ENCODE peak calls at places on chromosomes 11 and 22, in seven cellular contexts. D is H9, Y is trophoblast cell, O is H1, U is mesenchymal stem cell, F is IMR-90, S is mesendoderm. P is an unnamed sample.

GRCh38 chr22:37001826-37002225 is 17.4 kb downstream of the TST start:
- DNase-seq in U (no peak), F (no peak), Y (no peak), D (no peak), S (no peak), O (no peak), P (no peak)

GRCh38 chr11:112620621-112621394 is 340.4 kb upstream of the NCAM1 start:
- DNase-seq in U (peak; percentile 5), D (no peak), Y (peak; percentile 68), O (no peak), F (no peak), S (peak; percentile 28), P (no peak)

GRCh38 chr11:19013181-19013857 is 47.2 kb downstream of the MRGPRX2 start:
- DNase-seq in Y (no peak), S (peak; percentile 39), D (peak; percentile 49), O (peak; percentile 59), F (no peak), U (no peak), P (no peak)

GRCh38 chr11:67006029-67006884 is 16.7 kb upstream of the SYT12 start:
- DNase-seq in S (peak; percentile 86), U (no peak), D (peak; percentile 78), Y (peak; percentile 57), F (no peak), O (peak; percentile 80), P (no peak)

GRCh38 chr11:44007746-44008501 is 39.9 kb upstream of the ACCSL start:
- DNase-seq in O (peak; percentile 32), Y (peak; percentile 95), S (peak; percentile 40), F (no peak), D (peak; percentile 11), U (no peak), P (no peak)

GRCh38 chr22:24271406-24271760 is 752 bp downstream of the SPECC1L start:
- DNase-seq in S (no peak), O (no peak), U (peak; percentile 34), F (peak; percentile 12), Y (peak; percentile 84), D (no peak), P (no peak)

GRCh38 chr11:62205441-62205840 is 3.0 kb upstream of the SCGB2A1 start:
- DNase-seq in S (no peak), U (no peak), F (no peak), O (no peak), Y (no peak), D (no peak), P (no peak)

GRCh38 chr11:122758974-122759373 is 79.3 kb upstream of the CRTAM start:
- DNase-seq in Y (no peak), S (no peak), F (peak; percentile 18), D (no peak), U (no peak), O (no peak), P (no peak)

GRCh38 chr11:130414107-130415088 is 14.0 kb downstream of the ADAMTS8 start:
- DNase-seq in S (no peak), U (no peak), F (peak; percentile 32), Y (no peak), O (no peak), D (no peak), P (no peak)

GRCh38 chr22:38412435-38413084 is 42.4 kb downstream of the KCNJ4 start:
- DNase-seq in F (no peak), S (no peak), O (peak; percentile 94), D (peak; percentile 63), U (no peak), Y (peak; percentile 94), P (no peak)

GRCh38 chr11:106681435-106681834 is 336.8 kb downstream of the GUCY1A2 start:
- DNase-seq in D (no peak), U (no peak), S (no peak), F (no peak), O (no peak), Y (no peak), P (no peak)

GRCh38 chr11:26599876-26600434 is 27.9 kb upstream of the MUC15 start:
- DNase-seq in D (no peak), F (no peak), S (no peak), O (no peak), U (no peak), Y (no peak), P (no peak)

GRCh38 chr11:13214276-13214865 is 63.2 kb upstream of the BMAL1 start:
- DNase-seq in S (no peak), U (no peak), Y (no peak), D (no peak), F (no peak), O (no peak), P (no peak)

GRCh38 chr11:134341805-134342571 is 10.2 kb downstream of the GLB1L2 start:
- DNase-seq in Y (no peak), D (no peak), O (no peak), U (no peak), F (no peak), S (no peak), P (no peak)

GRCh38 chr11:2510626-2511402 is 66.0 kb downstream of the KCNQ1 start:
- DNase-seq in D (no peak), S (no peak), O (no peak), U (no peak), F (no peak), Y (no peak), P (no peak)

GRCh38 chr22:41576877-41577276 is 12.8 kb downstream of the PMM1 start:
- DNase-seq in S (peak; percentile 92), O (peak; percentile 85), F (peak; percentile 52), Y (peak; percentile 60), D (peak; percentile 89), U (peak; percentile 67), P (peak; percentile 39)

GRCh38 chr11:60947666-60948065 is 4.3 kb downstream of the SLC15A3 start:
- DNase-seq in D (no peak), F (no peak), Y (no peak), U (no peak), O (no peak), S (no peak), P (no peak)

GRCh38 chr22:23786261-23786710 is 480 bp upstream of the SMARCB1 start:
- DNase-seq in F (no peak), O (peak; percentile 57), U (no peak), D (no peak), S (no peak), Y (peak; percentile 27), P (no peak)

GRCh38 chr11:121723261-121723741 is 270.5 kb upstream of the SORL1-AS1 start:
- DNase-seq in S (peak; percentile 50), Y (no peak), D (peak; percentile 47), F (no peak), U (no peak), O (peak; percentile 58), P (no peak)

GRCh38 chr11:76596652-76597051 is 73.9 kb downstream of the LRRC32 start:
- DNase-seq in O (no peak), U (no peak), S (no peak), F (no peak), Y (no peak), D (peak; percentile 26), P (no peak)
- H3K4ac ChIP-seq in O (no peak overlapping the region), U (no peak overlapping the region), S (no peak overlapping the region), F (no peak overlapping the region), Y (no peak overlapping the region), D (no peak overlapping the region), P (no peak overlapping the region)

DNA sequence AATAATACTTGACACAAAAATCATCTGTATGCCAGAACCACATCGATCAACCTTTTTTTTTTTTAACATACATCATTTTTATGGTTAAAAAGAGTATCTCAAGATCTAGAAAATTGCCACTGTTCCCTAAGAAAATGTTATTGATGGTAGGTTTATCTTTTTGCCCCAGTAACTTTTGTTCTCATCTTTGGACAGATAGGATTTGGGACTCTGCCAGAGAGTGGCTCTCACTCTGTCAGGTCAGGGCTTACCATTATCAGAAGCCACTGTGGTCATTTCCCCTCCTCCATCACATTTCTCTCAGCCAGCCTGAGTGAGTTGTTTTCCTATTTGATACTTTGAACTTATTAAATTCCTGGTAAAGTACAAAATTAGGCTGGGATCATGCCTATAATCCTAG is 47.9 kb upstream of the YWHAH start:
- DNase-seq in O (no peak), F (no peak), D (no peak), Y (no peak), S (no peak), U (no peak), P (no peak)
- H3K4ac ChIP-seq in O (no peak overlapping the region), F (no peak overlapping the region), D (no peak overlapping the region), Y (no peak overlapping the region), S (no peak overlapping the region), U (no peak overlapping the region), P (no peak overlapping the region)

GRCh38 chr11:83852012-83852411 is 565.8 kb upstream of the CCDC90B start:
- DNase-seq in F (no peak), O (no peak), D (no peak), Y (no peak), U (no peak), S (no peak), P (no peak)

GRCh38 chr11:83858694-83859093 is 572.5 kb upstream of the CCDC90B start:
- DNase-seq in S (no peak), O (no peak), D (no peak), Y (no peak), F (no peak), U (no peak), P (no peak)

GRCh38 chr11:83855237-83855636 is 569.1 kb upstream of the CCDC90B start:
- DNase-seq in S (no peak), O (no peak), F (no peak), D (no peak), U (no peak), Y (no peak), P (no peak)

GRCh38 chr11:83847635-83848034 is 561.5 kb upstream of the CCDC90B start:
- DNase-seq in U (no peak), Y (no peak), F (no peak), O (no peak), S (no peak), D (no peak), P (no peak)

GRCh38 chr11:83852775-83853442 is 566.7 kb upstream of the CCDC90B start:
- DNase-seq in Y (no peak), S (no peak), F (no peak), D (no peak), O (no peak), U (no peak), P (no peak)
- H3K4ac ChIP-seq in Y (no peak overlapping the region), S (no peak overlapping the region), F (no peak overlapping the region), D (no peak overlapping the region), O (no peak overlapping the region), U (no peak overlapping the region), P (no peak overlapping the region)

GRCh38 chr11:125401235-125401634 is 94.8 kb downstream of the FEZ1 start:
- DNase-seq in U (no peak), Y (no peak), F (no peak), D (no peak), S (peak; percentile 18), O (no peak), P (no peak)

GRCh38 chr11:125404136-125404810 is 91.8 kb downstream of the FEZ1 start:
- DNase-seq in Y (no peak), F (no peak), D (peak; percentile 71), O (peak; percentile 68), S (peak; percentile 86), U (peak; percentile 50), P (peak; percentile 60)

GRCh38 chr11:125404811-125405481 is 91.1 kb downstream of the FEZ1 start:
- DNase-seq in F (peak; percentile 47), D (peak; percentile 86), S (peak; percentile 75), Y (peak; percentile 54), O (peak; percentile 97), U (peak; percentile 57), P (peak; percentile 71)

GRCh38 chr11:125401746-125402145 is 94.3 kb downstream of the FEZ1 start:
- DNase-seq in F (peak; percentile 26), U (peak; percentile 16), S (peak; percentile 60), O (no peak), D (peak; percentile 64), Y (no peak), P (peak; percentile 51)

DNA sequence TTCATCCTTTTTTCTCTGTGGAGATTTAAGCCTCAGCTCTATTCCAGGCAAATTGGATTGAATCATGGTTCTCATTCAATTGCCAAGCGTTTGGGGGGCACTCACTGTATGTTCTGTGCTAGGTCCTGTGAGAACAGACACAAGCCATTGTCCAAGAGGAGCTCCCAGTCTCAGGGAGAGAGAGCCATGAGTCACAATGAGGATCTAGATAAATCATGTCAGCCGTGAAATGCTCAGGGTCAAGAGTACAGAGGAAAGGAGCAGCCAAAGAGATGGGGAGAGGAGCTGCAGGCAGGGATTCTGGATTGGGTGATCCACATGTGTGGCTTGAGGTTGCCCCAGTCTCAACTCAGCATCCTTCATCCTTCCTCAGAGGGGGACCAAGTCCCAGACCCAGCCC is 93.6 kb downstream of the FEZ1 start:
- DNase-seq in U (peak; percentile 80), O (no peak), Y (no peak), S (no peak), F (peak; percentile 73), D (no peak), P (no peak)
- H3K4ac ChIP-seq in U (no peak overlapping the region), O (peak overlapping the region; percentile 16), Y (no peak overlapping the region), S (no peak overlapping the region), F (no peak overlapping the region), D (no peak overlapping the region), P (no peak overlapping the region)